ENCODE peak calls at places on chromosomes 7 and 10, in five cellular contexts. N, A, I, M and D are unnamed samples. For H3K36me3, the result is how much of the 10 kb centered on the place peaks cover.

GRCh38 chr10:118590334-118590733 is 5.1 kb downstream of the PRLHR start:
- DNase-seq in N (no peak), A (peak), I (no peak), M (no peak), D (no peak)

GRCh38 chr10:132906106-132906505 is 36.3 kb downstream of the CFAP46 start:
- DNase-seq in N (no peak), A (no peak), I (no peak), M (no peak), D (no peak)

GRCh38 chr10:131732631-131733127 is 168.1 kb upstream of the PPP2R2D start:
- DNase-seq in N (no peak), A (peak), I (no peak), M (no peak), D (no peak)

GRCh38 chr10:91924212-91925021 is 847 bp downstream of the BTAF1 start:
- DNase-seq in N (no peak), A (no peak), I (no peak), M (no peak), D (no peak)

GRCh38 chr7:29285861-29286260 is 91.3 kb downstream of the CHN2 start:
- DNase-seq in N (no peak), A (no peak), I (no peak), M (no peak), D (no peak)

GRCh38 chr10:5234106-5234877 is 37.7 kb downstream of the AKR1C4 start:
- DNase-seq in N (no peak), A (peak), I (peak), M (no peak), D (no peak)

GRCh38 chr7:23394828-23395227 is 75.5 kb downstream of the IGF2BP3 start:
- DNase-seq in N (no peak), A (no peak), I (no peak), M (no peak), D (no peak)

GRCh38 chr7:149209518-149210269 is 14.3 kb downstream of the ZNF282 start:
- DNase-seq in N (no peak), A (peak), I (no peak), M (peak), D (peak)

GRCh38 chr7:13111230-13111629 is 423.8 kb downstream of the ARL4A start:
- DNase-seq in N (no peak), A (no peak), I (no peak), M (no peak), D (no peak)

GRCh38 chr10:69418052-69418752 is 1.5 kb upstream of the TACR2 start:
- DNase-seq in N (no peak), A (no peak), I (no peak), M (no peak), D (no peak)

GRCh38 chr10:110207805-110208613 is 604 bp downstream of the MXI1 start:
- DNase-seq in N (no peak), A (peak), I (peak), M (peak), D (peak)

GRCh38 chr7:1434165-1434718 is 25.0 kb downstream of the MICALL2 start:
- DNase-seq in N (no peak), A (no peak), I (no peak), M (no peak), D (no peak)

GRCh38 chr7:77455334-77455733 is 39.2 kb upstream of the GSAP start:
- DNase-seq in N (no peak), A (no peak), I (peak), M (no peak), D (no peak)

GRCh38 chr10:88902328-88902789 is 22.3 kb downstream of the STAMBPL1 start:
- DNase-seq in N (no peak), A (no peak), I (no peak), M (no peak), D (no peak)
- H3K36me3 ChIP-seq in N (under half), A (under half), I (under half), M (under half), D (under half)

DNA sequence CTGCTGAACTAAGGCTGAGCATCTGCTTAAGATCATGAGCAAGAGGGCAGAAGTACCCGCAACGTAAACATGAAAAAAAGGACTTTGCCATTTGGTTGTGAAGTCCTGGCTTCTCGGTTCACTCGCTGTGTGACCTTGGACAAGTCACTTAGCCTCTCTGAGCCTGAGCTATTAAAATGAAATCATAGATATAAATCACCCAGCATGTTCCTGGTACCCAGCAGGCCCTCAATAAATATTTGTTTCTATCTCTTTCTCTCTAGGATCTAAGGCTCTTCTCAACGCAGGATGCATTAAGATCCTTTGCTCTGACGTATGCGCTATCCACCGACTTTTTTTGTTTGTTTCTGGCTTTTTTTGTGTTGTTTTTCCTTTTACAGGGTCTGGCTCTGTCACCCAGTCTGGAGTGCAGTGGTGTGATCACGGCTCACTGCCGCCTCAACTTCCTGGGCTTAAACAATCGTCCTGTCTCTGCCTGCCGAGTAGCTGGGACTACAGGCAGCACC is 6.7 kb downstream of the HIP1 start:
- DNase-seq in N (no peak), A (no peak), I (no peak), M (no peak), D (no peak)
- H3K4me3 ChIP-seq in N (no peak), A (no peak), I (no peak), M (no peak), D (no peak)

GRCh38 chr10:45657033-45657926 is 15.3 kb downstream of the ZFAND4 start:
- DNase-seq in N (no peak), A (no peak), I (no peak), M (no peak), D (no peak)
- H3K36me3 ChIP-seq in N (under half), A (under half), I (under half), M (under half), D (under half)

DNA sequence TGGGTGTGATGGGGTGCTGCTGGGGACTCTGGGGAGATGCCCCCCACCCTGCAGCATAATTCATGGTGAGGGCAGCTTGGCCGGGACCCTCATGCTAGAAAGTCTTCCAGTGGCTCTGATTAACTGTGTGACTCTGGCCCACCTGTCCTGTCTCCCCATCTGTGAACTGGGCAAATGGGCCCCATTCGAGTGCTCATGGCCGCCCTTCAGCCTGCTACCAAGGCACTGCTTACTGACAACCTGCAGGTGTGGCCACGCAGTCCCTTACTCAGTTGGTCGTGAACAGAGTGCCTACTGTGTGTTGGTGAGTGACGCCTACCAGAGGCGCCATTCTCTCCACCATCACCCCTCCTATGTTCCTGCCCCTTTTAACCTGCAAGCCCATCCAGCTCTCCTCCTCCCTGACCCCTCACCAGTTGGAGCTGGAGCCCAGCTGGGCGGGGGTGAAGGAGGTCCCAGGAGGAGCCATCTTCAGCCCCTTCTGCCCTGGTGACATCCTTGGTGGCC is 109.4 kb downstream of the ZMIZ1 start:
- DNase-seq in N (no peak), A (no peak), I (no peak), M (no peak), D (no peak)
- H3K4me3 ChIP-seq in N (no peak), A (no peak), I (no peak), M (no peak), D (no peak)

GRCh38 chr10:68345621-68346020 is 12.9 kb upstream of the PBLD start:
- DNase-seq in N (no peak), A (no peak), I (no peak), M (no peak), D (no peak)
- H3K36me3 ChIP-seq in N (under half), A (half or more), I (half or more), M (under half), D (under half)

DNA sequence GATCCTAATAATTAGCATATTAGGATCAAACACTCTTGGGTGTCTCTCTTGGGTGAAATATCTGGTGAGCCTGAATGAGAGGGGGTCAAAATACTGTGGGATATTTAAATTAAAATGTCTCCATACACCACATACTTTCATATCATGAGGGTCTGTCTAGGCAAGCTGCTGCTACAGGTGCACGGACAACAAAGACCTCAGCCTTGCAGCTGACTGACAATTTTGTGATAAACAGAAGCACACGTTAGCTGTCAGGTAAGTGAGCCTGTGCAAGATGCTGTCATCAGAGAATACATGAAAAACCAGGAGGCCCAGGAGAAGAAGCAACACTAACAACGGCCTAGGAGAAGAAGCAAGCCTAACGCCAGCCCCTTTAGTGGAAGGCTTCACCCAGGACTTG is 247.5 kb downstream of the ADARB2 start:
- DNase-seq in N (no peak), A (no peak), I (no peak), M (no peak), D (no peak)
- H3K4me3 ChIP-seq in N (no peak), A (no peak), I (no peak), M (no peak), D (no peak)

DNA sequence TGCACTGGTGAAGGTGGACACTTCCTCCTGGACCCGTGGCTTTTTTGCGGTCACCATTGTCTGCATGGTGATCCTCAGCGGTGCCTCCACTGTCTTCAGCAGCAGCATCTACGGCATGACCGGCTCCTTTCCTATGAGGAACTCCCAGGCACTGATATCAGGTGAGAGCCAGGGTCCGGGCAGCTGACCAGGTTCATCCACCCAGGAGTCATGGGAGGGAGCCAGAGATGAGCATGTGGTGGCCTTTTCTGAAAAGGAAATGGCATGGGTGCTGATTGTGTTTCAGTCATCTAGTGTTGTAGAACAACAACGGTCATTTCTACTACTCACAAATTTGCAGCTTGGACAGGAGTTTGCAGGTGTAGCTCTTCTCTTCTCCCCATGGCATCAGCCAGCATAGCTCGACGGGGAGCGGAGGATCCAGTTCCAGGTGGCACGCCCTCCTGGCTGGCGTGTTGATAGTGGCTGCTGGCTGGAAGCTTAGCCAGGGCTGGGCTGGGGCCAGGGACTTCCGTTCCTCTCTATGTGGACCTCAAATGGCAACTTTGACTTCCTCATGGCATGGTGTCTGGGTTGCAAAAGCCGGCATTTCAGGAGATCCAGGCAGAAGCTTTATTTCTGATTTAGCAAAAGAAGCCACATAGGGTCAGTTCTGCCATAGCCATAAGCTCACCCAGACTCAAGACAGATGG is 32.7 kb downstream of the SLC29A3 start:
- DNase-seq in N (no peak), A (peak), I (peak), M (no peak), D (no peak)
- H3K36me3 ChIP-seq in N (under half), A (under half), I (under half), M (under half), D (under half)